ENCODE peak calls at places on chromosomes 6 and 20, in six cellular contexts. J is cardiac fibroblast; G is AG09309; W is osteocyte; V is CD4-positive, alpha-beta T cell; O is choroid plexus epithelial cell. Q is an unnamed sample.

GRCh38 chr6:167311286-167311685 is 13.6 kb upstream of the TTLL2 start:
- DNase-seq in J (no peak), G (no peak), W (no peak), V (no peak), O (no peak), Q (no peak)

GRCh38 chr6:143513410-143513809 is 1.9 kb upstream of the FUCA2 start:
- DNase-seq in J (no peak), G (no peak), W (no peak), V (no peak), O (peak), Q (no peak)

GRCh38 chr20:44651507-44652373 is at the start of gene ADA:
- DNase-seq in J (peak), G (no peak), W (no peak), V (no peak), O (peak), Q (no peak)

GRCh38 chr6:90319044-90319443 is 22.4 kb upstream of the BACH2 start:
- DNase-seq in J (peak), G (no peak), W (no peak), V (no peak), O (peak), Q (no peak)

GRCh38 chr20:9126527-9126926 is 57.6 kb downstream of the PLCB4 start:
- DNase-seq in J (no peak), G (no peak), W (no peak), V (no peak), O (no peak), Q (no peak)

GRCh38 chr6:107114872-107115694 is at the start of gene BEND3:
- DNase-seq in J (peak), G (no peak), W (no peak), V (no peak), O (peak), Q (no peak)

GRCh38 chr6:165566088-165566828 is 96.8 kb downstream of the PDE10A start:
- DNase-seq in J (no peak), G (no peak), W (no peak), V (no peak), O (no peak), Q (no peak)

GRCh38 chr6:89140347-89141159 is 5.3 kb upstream of the PM20D2 start:
- DNase-seq in J (no peak), G (no peak), W (no peak), V (no peak), O (no peak), Q (no peak)

GRCh38 chr6:56594699-56595098 is 48.0 kb downstream of the DST start:
- DNase-seq in J (no peak), G (no peak), W (no peak), V (no peak), O (no peak), Q (no peak)

GRCh38 chr6:33642897-33643296 is 21.8 kb downstream of the ITPR3 start:
- DNase-seq in J (no peak), G (no peak), W (no peak), V (no peak), O (no peak), Q (no peak)

GRCh38 chr6:131948692-131949614 is 2.2 kb downstream of the CCN2 start:
- DNase-seq in J (peak), G (peak), W (no peak), V (no peak), O (peak), Q (no peak)

GRCh38 chr20:63626424-63627128 is at the start of gene GMEB2:
- DNase-seq in J (peak), G (no peak), W (peak), V (peak), O (peak), Q (no peak)

GRCh38 chr6:44956426-44956825 is 371.7 kb upstream of the RUNX2 start:
- DNase-seq in J (peak), G (peak), W (no peak), V (no peak), O (peak), Q (no peak)

GRCh38 chr20:934186-934840 is 18.2 kb upstream of the ANGPT4 start:
- DNase-seq in J (no peak), G (no peak), W (no peak), V (no peak), O (no peak), Q (no peak)

GRCh38 chr6:52392944-52393343 is 27.2 kb upstream of the EFHC1 start:
- DNase-seq in J (peak), G (peak), W (no peak), V (no peak), O (peak), Q (no peak)

GRCh38 chr20:1330075-1330830 is 1.3 kb upstream of the SDCBP2 start:
- DNase-seq in J (peak), G (no peak), W (peak), V (no peak), O (peak), Q (peak)

GRCh38 chr20:5171074-5171789 is 44.4 kb downstream of the CDS2 start:
- DNase-seq in J (peak), G (no peak), W (no peak), V (no peak), O (peak), Q (no peak)

GRCh38 chr6:13304101-13304500 is 24.2 kb downstream of the TBC1D7 start:
- DNase-seq in J (no peak), G (no peak), W (peak), V (no peak), O (peak), Q (no peak)

GRCh38 chr6:30518505-30518850 is 29.2 kb downstream of the HLA-E start:
- DNase-seq in J (no peak), G (no peak), W (no peak), V (peak), O (no peak), Q (no peak)

GRCh38 chr20:64009811-64010387 is 26.1 kb upstream of the C20orf204 start:
- DNase-seq in J (no peak), G (no peak), W (no peak), V (no peak), O (no peak), Q (no peak)

GRCh38 chr6:26379236-26380139 is 3.4 kb upstream of the BTN2A2 start:
- DNase-seq in J (peak), G (no peak), W (no peak), V (no peak), O (no peak), Q (no peak)

GRCh38 chr6:52360028-52360427 is 1.9 kb upstream of the PAQR8 start:
- DNase-seq in J (no peak), G (no peak), W (no peak), V (no peak), O (no peak), Q (no peak)

GRCh38 chr6:84411060-84411629 is 183.7 kb upstream of the CEP162 start:
- DNase-seq in J (peak), G (peak), W (no peak), V (no peak), O (peak), Q (no peak)

GRCh38 chr20:51562027-51562333 is 19.5 kb upstream of the NFATC2 start:
- DNase-seq in J (peak), G (no peak), W (no peak), V (no peak), O (peak), Q (no peak)

GRCh38 chr20:15550116-15550870 is 1023.0 kb downstream of the KIF16B start:
- DNase-seq in J (no peak), G (no peak), W (no peak), V (no peak), O (no peak), Q (no peak)

GRCh38 chr6:80527552-80528052 is 421.1 kb downstream of the BCKDHB start:
- DNase-seq in J (peak), G (no peak), W (no peak), V (no peak), O (no peak), Q (no peak)

GRCh38 chr6:84772428-84773132 is 8.2 kb upstream of the TBX18 start:
- DNase-seq in J (peak), G (no peak), W (no peak), V (no peak), O (peak), Q (no peak)

GRCh38 chr6:44733868-44734267 is 346.4 kb downstream of the CDC5L start:
- DNase-seq in J (peak), G (no peak), W (peak), V (no peak), O (no peak), Q (no peak)

GRCh38 chr6:127737009-127737486 is 160.1 kb downstream of the C6orf58 start:
- DNase-seq in J (peak), G (peak), W (no peak), V (peak), O (peak), Q (no peak)

GRCh38 chr6:54191460-54191859 is 80.2 kb downstream of the MLIP start:
- DNase-seq in J (peak), G (no peak), W (no peak), V (no peak), O (peak), Q (no peak)

GRCh38 chr20:17936791-17937687 is 31.6 kb downstream of the SNX5 start:
- DNase-seq in J (peak), G (peak), W (peak), V (no peak), O (peak), Q (no peak)

GRCh38 chr6:37516920-37517405 is 17.3 kb upstream of the CCDC167 start:
- DNase-seq in J (no peak), G (no peak), W (no peak), V (no peak), O (no peak), Q (no peak)

GRCh38 chr20:5844063-5844681 is 94.0 kb downstream of the SHLD1 start:
- DNase-seq in J (no peak), G (no peak), W (no peak), V (peak), O (peak), Q (no peak)

GRCh38 chr6:39193201-39193791 is 36.0 kb downstream of the KCNK5 start:
- DNase-seq in J (no peak), G (no peak), W (no peak), V (no peak), O (no peak), Q (no peak)

GRCh38 chr20:44731657-44732056 is 14.0 kb upstream of the KCNK15 start:
- DNase-seq in J (no peak), G (no peak), W (no peak), V (no peak), O (no peak), Q (no peak)

GRCh38 chr20:19827818-19828217 is 69.8 kb downstream of the RIN2 start:
- DNase-seq in J (no peak), G (no peak), W (no peak), V (no peak), O (no peak), Q (no peak)

GRCh38 chr6:129748901-129749748 is 39.1 kb upstream of the ARHGAP18 start:
- DNase-seq in J (peak), G (peak), W (no peak), V (no peak), O (peak), Q (no peak)

GRCh38 chr6:27208042-27208441 is 39.5 kb upstream of the PRSS16 start:
- DNase-seq in J (no peak), G (no peak), W (no peak), V (no peak), O (no peak), Q (no peak)

GRCh38 chr6:3458706-3459421 is 2.0 kb upstream of the SLC22A23 start:
- DNase-seq in J (no peak), G (no peak), W (no peak), V (no peak), O (no peak), Q (no peak)

DNA sequence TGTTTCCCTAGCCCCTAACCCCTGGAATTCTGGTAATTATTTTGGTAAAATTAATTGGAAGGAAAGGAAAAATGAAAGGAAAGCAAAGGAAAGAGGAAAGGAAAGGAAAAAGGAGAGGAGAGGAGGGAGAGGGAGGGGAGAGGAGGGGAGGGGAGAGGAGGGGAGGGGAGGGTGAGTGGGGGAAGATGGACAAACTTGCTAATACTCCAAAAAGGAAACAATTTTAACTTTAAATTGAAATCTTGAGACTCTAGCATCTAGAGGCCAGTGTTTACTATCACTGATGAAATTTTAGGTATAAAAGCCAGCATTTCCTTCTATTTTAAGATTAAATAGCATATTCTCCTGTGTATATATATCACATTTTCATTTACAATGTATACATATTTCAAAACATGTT is 156.5 kb downstream of the COL12A1 start:
- DNase-seq in J (no peak), G (no peak), W (no peak), V (no peak), O (no peak), Q (no peak)
- TF ChIP-seq CTCF in J (no peak), G (no peak), W (no peak), V (no peak), O (no peak), Q (no peak)

GRCh38 chr6:9025796-9026195 is 590.5 kb upstream of the SLC35B3 start:
- DNase-seq in J (no peak), G (no peak), W (no peak), V (no peak), O (no peak), Q (no peak)

GRCh38 chr6:9028086-9028485 is 592.7 kb upstream of the SLC35B3 start:
- DNase-seq in J (no peak), G (no peak), W (no peak), V (no peak), O (no peak), Q (no peak)

GRCh38 chr6:9020001-9020400 is 584.7 kb upstream of the SLC35B3 start:
- DNase-seq in J (no peak), G (peak), W (no peak), V (no peak), O (no peak), Q (no peak)

GRCh38 chr6:9025223-9025622 is 589.9 kb upstream of the SLC35B3 start:
- DNase-seq in J (no peak), G (no peak), W (no peak), V (no peak), O (no peak), Q (no peak)
- TF ChIP-seq CTCF in J (no peak), G (no peak), W (no peak), V (no peak), O (no peak), Q (no peak)

GRCh38 chr6:72246926-72247325 is 360.6 kb downstream of the RIMS1 start:
- DNase-seq in J (no peak), G (no peak), W (no peak), V (no peak), O (peak), Q (no peak)
- TF ChIP-seq CTCF in J (no peak), G (no peak), W (peak), V (no peak), O (peak), Q (no peak)

DNA sequence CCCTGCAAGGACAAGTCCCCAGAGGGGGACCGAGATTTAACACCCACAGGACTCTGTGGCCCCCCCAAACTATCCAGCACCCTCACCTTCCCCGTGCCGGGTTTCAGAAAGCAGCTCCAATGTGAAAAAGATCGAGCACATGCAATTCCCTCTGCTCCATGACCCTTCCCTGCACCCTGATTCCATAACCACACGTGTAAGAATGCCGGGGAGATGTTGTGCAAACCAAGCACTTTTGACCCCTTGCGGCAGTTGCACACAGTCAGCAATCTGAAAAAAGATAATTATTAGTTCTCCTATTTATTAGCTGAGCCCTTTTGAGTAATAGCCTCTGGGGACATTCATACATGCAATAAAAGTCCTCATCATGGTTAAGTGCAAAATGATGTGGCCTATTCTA is 13.0 kb downstream of the FOXQ1 start:
- DNase-seq in J (no peak), G (no peak), W (no peak), V (no peak), O (peak), Q (no peak)
- TF ChIP-seq CTCF in J (no peak), G (no peak), W (no peak), V (no peak), O (no peak), Q (no peak)

GRCh38 chr20:40982415-40983145 is 46.0 kb upstream of the TOP1 start:
- DNase-seq in J (no peak), G (no peak), W (peak), V (no peak), O (no peak), Q (no peak)

GRCh38 chr20:40978761-40979160 is 49.9 kb upstream of the TOP1 start:
- DNase-seq in J (no peak), G (no peak), W (peak), V (no peak), O (no peak), Q (no peak)

GRCh38 chr20:40980828-40981310 is 47.8 kb upstream of the TOP1 start:
- DNase-seq in J (no peak), G (no peak), W (peak), V (no peak), O (no peak), Q (no peak)

GRCh38 chr20:40979247-40979646 is 49.4 kb upstream of the TOP1 start:
- DNase-seq in J (no peak), G (no peak), W (peak), V (no peak), O (no peak), Q (no peak)

DNA sequence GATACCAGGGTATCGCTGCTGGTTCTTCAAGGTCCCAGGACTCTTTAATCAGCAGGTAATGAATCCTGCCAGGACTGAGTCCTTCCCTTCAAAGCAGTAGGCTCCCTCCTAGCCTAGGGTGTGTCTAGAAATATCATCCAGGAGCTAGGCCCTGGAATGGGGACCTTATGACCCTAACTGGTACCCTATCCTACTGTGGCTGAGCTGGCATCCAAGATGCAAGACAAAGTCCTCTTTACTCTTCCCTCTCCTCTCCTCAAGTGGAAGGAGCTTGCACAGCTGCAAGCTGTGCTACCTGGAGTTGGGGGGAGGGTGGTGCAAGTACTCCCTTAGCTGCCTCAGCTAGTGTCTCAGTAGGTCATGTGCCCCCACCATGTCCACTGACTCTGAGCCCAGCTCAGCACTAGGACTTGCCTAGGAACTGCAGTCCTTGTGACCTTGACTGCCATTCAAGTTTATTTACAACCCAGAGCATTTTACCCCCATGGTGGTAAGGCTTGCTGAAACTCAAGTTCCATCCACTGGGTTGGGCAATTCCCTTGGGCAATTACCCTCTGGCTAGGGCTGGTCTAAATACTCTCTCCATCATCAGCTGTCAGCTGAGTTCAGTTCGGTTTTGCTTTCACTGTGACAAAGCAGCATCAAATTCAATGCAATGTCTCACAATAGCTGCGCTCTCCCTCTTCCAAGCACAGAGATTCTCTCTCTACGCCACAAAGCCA is 48.4 kb upstream of the TOP1 start:
- DNase-seq in J (peak), G (no peak), W (peak), V (no peak), O (peak), Q (no peak)
- TF ChIP-seq CTCF in J (no peak), G (no peak), W (no peak), V (no peak), O (no peak), Q (no peak)

GRCh38 chr20:57087102-57087501 is 179.3 kb downstream of the BMP7 start:
- DNase-seq in J (no peak), G (no peak), W (no peak), V (no peak), O (no peak), Q (no peak)
- TF ChIP-seq CTCF in J (no peak), G (no peak), W (no peak), V (no peak), O (no peak), Q (no peak)

GRCh38 chr20:39429716-39430115 is 467.6 kb downstream of the DHX35 start:
- DNase-seq in J (no peak), G (no peak), W (no peak), V (no peak), O (no peak), Q (no peak)
- TF ChIP-seq CTCF in J (no peak), G (no peak), W (peak), V (no peak), O (no peak), Q (no peak)

GRCh38 chr6:105138141-105138540 is 41.7 kb downstream of the POPDC3 start:
- DNase-seq in J (no peak), G (no peak), W (no peak), V (no peak), O (no peak), Q (no peak)

GRCh38 chr6:105135907-105136432 is 43.8 kb downstream of the POPDC3 start:
- DNase-seq in J (peak), G (no peak), W (no peak), V (no peak), O (peak), Q (no peak)

GRCh38 chr6:105137388-105137787 is 42.4 kb downstream of the POPDC3 start:
- DNase-seq in J (peak), G (no peak), W (no peak), V (no peak), O (peak), Q (no peak)

GRCh38 chr6:105135056-105135455 is 44.8 kb downstream of the POPDC3 start:
- DNase-seq in J (peak), G (no peak), W (no peak), V (no peak), O (peak), Q (no peak)

DNA sequence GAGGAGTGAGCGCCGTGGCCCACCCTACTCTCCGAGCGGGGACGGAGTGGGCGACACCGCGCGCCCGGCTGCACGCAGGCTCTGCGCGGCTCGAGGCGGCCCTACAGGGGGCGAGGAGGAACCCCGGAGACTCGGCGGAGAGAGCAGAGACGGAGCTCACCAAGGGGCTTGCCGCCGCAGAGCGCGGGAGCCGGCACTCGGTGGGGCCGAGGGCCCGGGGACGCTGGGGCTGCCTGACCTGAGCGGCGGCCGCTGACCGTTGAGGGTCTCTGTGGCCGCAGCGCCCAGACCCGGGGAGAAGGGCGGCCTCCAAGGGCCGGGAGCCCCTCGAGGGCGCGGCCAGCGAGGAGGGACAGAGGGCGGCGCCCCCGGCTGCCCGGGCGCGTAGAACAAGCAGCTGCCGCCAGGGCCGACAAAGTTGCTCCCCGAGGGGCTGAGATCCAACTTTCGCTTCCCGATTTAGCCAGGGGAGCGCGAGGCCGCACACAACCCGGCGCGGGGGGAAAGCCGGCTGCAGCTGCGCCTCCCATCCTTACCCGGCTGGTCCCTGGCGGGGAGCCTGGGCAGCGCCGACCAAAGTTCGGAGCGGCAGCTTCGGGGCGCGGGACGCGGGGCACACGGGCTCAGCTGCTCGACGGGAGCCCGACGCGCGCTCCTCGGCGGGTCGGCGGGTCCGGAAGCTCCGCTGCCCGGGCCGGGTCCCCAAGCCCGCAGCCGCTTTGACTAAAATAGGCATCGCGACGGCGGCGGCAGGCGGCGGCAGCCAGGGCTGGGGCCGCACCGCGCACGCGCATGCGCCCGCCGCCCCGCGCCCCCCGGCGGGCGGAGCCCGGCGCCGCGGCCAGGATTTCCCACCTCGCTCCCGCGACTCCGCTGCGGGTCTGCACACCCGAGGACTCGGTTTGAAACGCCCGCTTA is 43.1 kb downstream of the POPDC3 start:
- DNase-seq in J (peak), G (no peak), W (peak), V (no peak), O (peak), Q (no peak)
- TF ChIP-seq CTCF in J (peak), G (peak), W (peak), V (no peak), O (no peak), Q (no peak)

Q was measured in omental fat pad.